ENCODE peak calls at places on chromosomes 11 and 22, in nine cellular contexts. One of them, this sample, is unnamed.

GRCh38 chr11:125592305-125593112 is at the start of gene STT3A:
- DNase-seq in cardiac muscle cell: peak; percentile 100
- DNase-seq in tibial nerve: peak; percentile 98
- DNase-seq in HL-60: peak; percentile 99
- DNase-seq in body of pancreas: peak; percentile 99
- DNase-seq in heart left ventricle: peak; percentile 100
- DNase-seq in SK-N-SH: peak; percentile 94
- DNase-seq in ovary: peak; percentile 99
- DNase-seq in mammary epithelial cell: peak; percentile 100
- DNase-seq in this sample: peak; percentile 100

GRCh38 chr22:49976439-49977175 is 16.0 kb downstream of the PIM3 start:
- DNase-seq in cardiac muscle cell: no peak
- DNase-seq in mammary epithelial cell: no peak
- DNase-seq in ovary: no peak
- DNase-seq in body of pancreas: no peak
- DNase-seq in HL-60: no peak
- DNase-seq in tibial nerve: no peak
- DNase-seq in heart left ventricle: no peak
- DNase-seq in SK-N-SH: peak; percentile 28
- DNase-seq in this sample: no peak

GRCh38 chr11:111719379-111719778 is 46.8 kb downstream of the PPP2R1B start:
- DNase-seq in body of pancreas: no peak
- DNase-seq in tibial nerve: no peak
- DNase-seq in cardiac muscle cell: no peak
- DNase-seq in ovary: no peak
- DNase-seq in mammary epithelial cell: peak; percentile 37
- DNase-seq in SK-N-SH: no peak
- DNase-seq in heart left ventricle: no peak
- DNase-seq in HL-60: no peak
- DNase-seq in this sample: no peak

GRCh38 chr11:95059031-95059430 is 7.7 kb upstream of the SRSF8 start:
- DNase-seq in body of pancreas: no peak
- DNase-seq in ovary: no peak
- DNase-seq in SK-N-SH: no peak
- DNase-seq in mammary epithelial cell: no peak
- DNase-seq in HL-60: no peak
- DNase-seq in cardiac muscle cell: no peak
- DNase-seq in heart left ventricle: no peak
- DNase-seq in tibial nerve: no peak
- DNase-seq in this sample: no peak

GRCh38 chr11:36492724-36493304 is 17.3 kb downstream of the TRAF6 start:
- DNase-seq in mammary epithelial cell: peak; percentile 26
- DNase-seq in cardiac muscle cell: peak; percentile 53
- DNase-seq in ovary: no peak
- DNase-seq in SK-N-SH: peak; percentile 46
- DNase-seq in HL-60: peak; percentile 38
- DNase-seq in heart left ventricle: no peak
- DNase-seq in tibial nerve: no peak
- DNase-seq in body of pancreas: no peak
- DNase-seq in this sample: no peak

GRCh38 chr11:48055292-48056132 is 75.2 kb downstream of the PTPRJ start:
- DNase-seq in ovary: no peak
- DNase-seq in SK-N-SH: no peak
- DNase-seq in cardiac muscle cell: no peak
- DNase-seq in mammary epithelial cell: peak; percentile 65
- DNase-seq in HL-60: no peak
- DNase-seq in heart left ventricle: no peak
- DNase-seq in tibial nerve: no peak
- DNase-seq in body of pancreas: no peak
- DNase-seq in this sample: no peak

GRCh38 chr11:8768625-8769333 is 86.2 kb downstream of the RPL27A start:
- DNase-seq in mammary epithelial cell: peak; percentile 66
- DNase-seq in ovary: no peak
- DNase-seq in SK-N-SH: no peak
- DNase-seq in HL-60: no peak
- DNase-seq in cardiac muscle cell: no peak
- DNase-seq in tibial nerve: no peak
- DNase-seq in heart left ventricle: peak; percentile 88
- DNase-seq in body of pancreas: peak; percentile 33
- DNase-seq in this sample: no peak

GRCh38 chr22:22702874-22703570 is 58.6 kb downstream of the GGTLC2 start:
- DNase-seq in tibial nerve: no peak
- DNase-seq in body of pancreas: no peak
- DNase-seq in mammary epithelial cell: no peak
- DNase-seq in cardiac muscle cell: no peak
- DNase-seq in heart left ventricle: no peak
- DNase-seq in SK-N-SH: no peak
- DNase-seq in ovary: no peak
- DNase-seq in HL-60: no peak
- DNase-seq in this sample: peak; percentile 56

GRCh38 chr11:117839936-117840813 is 15.6 kb upstream of the FXYD2 start:
- DNase-seq in cardiac muscle cell: no peak
- DNase-seq in heart left ventricle: peak; percentile 18
- DNase-seq in tibial nerve: no peak
- DNase-seq in SK-N-SH: no peak
- DNase-seq in mammary epithelial cell: no peak
- DNase-seq in body of pancreas: no peak
- DNase-seq in ovary: peak; percentile 10
- DNase-seq in HL-60: no peak
- DNase-seq in this sample: peak; percentile 62

GRCh38 chr11:117841582-117842031 is 17.1 kb upstream of the FXYD2 start:
- DNase-seq in tibial nerve: no peak
- DNase-seq in mammary epithelial cell: no peak
- DNase-seq in body of pancreas: no peak
- DNase-seq in cardiac muscle cell: no peak
- DNase-seq in SK-N-SH: no peak
- DNase-seq in ovary: no peak
- DNase-seq in heart left ventricle: peak; percentile 19
- DNase-seq in HL-60: no peak
- DNase-seq in this sample: peak; percentile 54

GRCh38 chr11:117840881-117841581 is 16.5 kb upstream of the FXYD2 start:
- DNase-seq in heart left ventricle: peak; percentile 7
- DNase-seq in mammary epithelial cell: no peak
- DNase-seq in HL-60: no peak
- DNase-seq in tibial nerve: no peak
- DNase-seq in ovary: no peak
- DNase-seq in SK-N-SH: no peak
- DNase-seq in body of pancreas: no peak
- DNase-seq in cardiac muscle cell: no peak
- DNase-seq in this sample: peak; percentile 62

GRCh38 chr11:117842131-117842941 is 17.8 kb upstream of the FXYD2 start:
- DNase-seq in SK-N-SH: no peak
- DNase-seq in tibial nerve: no peak
- DNase-seq in cardiac muscle cell: no peak
- DNase-seq in HL-60: peak; percentile 80
- DNase-seq in heart left ventricle: peak; percentile 31
- DNase-seq in body of pancreas: no peak
- DNase-seq in mammary epithelial cell: peak; percentile 27
- DNase-seq in ovary: peak; percentile 13
- DNase-seq in this sample: peak; percentile 72

DNA sequence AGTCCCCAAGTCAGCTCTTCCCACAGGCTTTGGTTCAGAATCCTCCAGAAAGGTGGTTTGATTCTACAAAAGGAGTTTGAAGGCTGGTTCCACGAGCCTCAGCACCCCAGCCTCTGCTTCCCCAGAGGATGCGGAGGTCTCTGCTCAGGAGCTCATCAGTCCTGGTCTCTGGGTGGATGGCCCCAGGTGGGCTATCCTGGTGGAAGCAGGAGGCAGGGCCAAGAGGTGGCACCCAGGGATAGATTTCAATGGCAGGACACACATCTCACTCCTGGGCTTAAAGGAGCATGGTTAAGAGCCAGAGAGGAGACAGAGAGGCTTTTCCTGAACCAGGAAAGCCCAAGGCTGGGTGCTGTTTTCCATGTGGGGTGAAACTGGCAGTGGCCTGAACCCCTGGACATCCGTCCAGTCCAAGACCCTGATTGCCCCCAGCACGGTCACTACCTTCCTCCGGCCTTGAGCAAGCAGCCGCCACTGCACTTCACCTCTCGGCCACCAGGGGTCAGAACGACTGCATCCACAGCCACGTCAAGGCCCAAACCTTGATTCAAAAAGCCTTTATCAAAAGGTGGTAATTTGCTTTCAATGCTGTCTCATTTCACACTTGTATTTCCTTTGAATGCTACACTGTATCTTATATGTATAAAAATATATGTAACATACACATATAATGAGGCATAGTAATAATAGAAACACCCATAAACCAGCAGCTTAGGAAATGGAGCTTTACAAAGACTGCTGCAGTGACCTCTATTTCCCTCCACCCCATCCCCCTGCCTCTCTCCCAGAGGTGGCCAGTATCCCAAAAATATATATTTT is 19.3 kb upstream of the FXYD2 start:
- DNase-seq in ovary: peak; percentile 90
- DNase-seq in SK-N-SH: peak; percentile 74
- DNase-seq in heart left ventricle: peak; percentile 77
- DNase-seq in mammary epithelial cell: peak; percentile 24
- DNase-seq in tibial nerve: peak; percentile 73
- DNase-seq in HL-60: no peak
- DNase-seq in cardiac muscle cell: peak; percentile 79
- DNase-seq in body of pancreas: peak; percentile 84
- DNase-seq in this sample: peak; percentile 79
- H3K27ac ChIP-seq in ovary: no peak overlapping the region
- H3K27ac ChIP-seq in SK-N-SH: no peak overlapping the region
- H3K27ac ChIP-seq in heart left ventricle: no peak overlapping the region
- H3K27ac ChIP-seq in mammary epithelial cell: no peak overlapping the region
- H3K27ac ChIP-seq in tibial nerve: no peak overlapping the region
- H3K27ac ChIP-seq in HL-60: no peak overlapping the region
- H3K27ac ChIP-seq in cardiac muscle cell: no peak overlapping the region
- H3K27ac ChIP-seq in body of pancreas: no peak overlapping the region
- H3K27ac ChIP-seq in this sample: no peak overlapping the region

GRCh38 chr11:116507016-116507415 is 265.8 kb downstream of the BUD13 start:
- DNase-seq in heart left ventricle: no peak
- DNase-seq in cardiac muscle cell: no peak
- DNase-seq in SK-N-SH: no peak
- DNase-seq in ovary: no peak
- DNase-seq in tibial nerve: no peak
- DNase-seq in body of pancreas: no peak
- DNase-seq in mammary epithelial cell: no peak
- DNase-seq in HL-60: no peak
- DNase-seq in this sample: peak; percentile 35

GRCh38 chr11:116510166-116510565 is 262.6 kb downstream of the BUD13 start:
- DNase-seq in SK-N-SH: no peak
- DNase-seq in cardiac muscle cell: no peak
- DNase-seq in mammary epithelial cell: no peak
- DNase-seq in body of pancreas: no peak
- DNase-seq in ovary: no peak
- DNase-seq in heart left ventricle: no peak
- DNase-seq in tibial nerve: no peak
- DNase-seq in HL-60: no peak
- DNase-seq in this sample: peak; percentile 67

GRCh38 chr11:116506446-116506845 is 266.3 kb downstream of the BUD13 start:
- DNase-seq in mammary epithelial cell: no peak
- DNase-seq in body of pancreas: no peak
- DNase-seq in heart left ventricle: no peak
- DNase-seq in HL-60: no peak
- DNase-seq in ovary: no peak
- DNase-seq in SK-N-SH: peak; percentile 82
- DNase-seq in cardiac muscle cell: no peak
- DNase-seq in tibial nerve: no peak
- DNase-seq in this sample: peak; percentile 60

GRCh38 chr11:116509566-116509965 is 263.2 kb downstream of the BUD13 start:
- DNase-seq in ovary: no peak
- DNase-seq in HL-60: no peak
- DNase-seq in body of pancreas: no peak
- DNase-seq in heart left ventricle: no peak
- DNase-seq in mammary epithelial cell: no peak
- DNase-seq in tibial nerve: no peak
- DNase-seq in SK-N-SH: no peak
- DNase-seq in cardiac muscle cell: no peak
- DNase-seq in this sample: peak; percentile 33

DNA sequence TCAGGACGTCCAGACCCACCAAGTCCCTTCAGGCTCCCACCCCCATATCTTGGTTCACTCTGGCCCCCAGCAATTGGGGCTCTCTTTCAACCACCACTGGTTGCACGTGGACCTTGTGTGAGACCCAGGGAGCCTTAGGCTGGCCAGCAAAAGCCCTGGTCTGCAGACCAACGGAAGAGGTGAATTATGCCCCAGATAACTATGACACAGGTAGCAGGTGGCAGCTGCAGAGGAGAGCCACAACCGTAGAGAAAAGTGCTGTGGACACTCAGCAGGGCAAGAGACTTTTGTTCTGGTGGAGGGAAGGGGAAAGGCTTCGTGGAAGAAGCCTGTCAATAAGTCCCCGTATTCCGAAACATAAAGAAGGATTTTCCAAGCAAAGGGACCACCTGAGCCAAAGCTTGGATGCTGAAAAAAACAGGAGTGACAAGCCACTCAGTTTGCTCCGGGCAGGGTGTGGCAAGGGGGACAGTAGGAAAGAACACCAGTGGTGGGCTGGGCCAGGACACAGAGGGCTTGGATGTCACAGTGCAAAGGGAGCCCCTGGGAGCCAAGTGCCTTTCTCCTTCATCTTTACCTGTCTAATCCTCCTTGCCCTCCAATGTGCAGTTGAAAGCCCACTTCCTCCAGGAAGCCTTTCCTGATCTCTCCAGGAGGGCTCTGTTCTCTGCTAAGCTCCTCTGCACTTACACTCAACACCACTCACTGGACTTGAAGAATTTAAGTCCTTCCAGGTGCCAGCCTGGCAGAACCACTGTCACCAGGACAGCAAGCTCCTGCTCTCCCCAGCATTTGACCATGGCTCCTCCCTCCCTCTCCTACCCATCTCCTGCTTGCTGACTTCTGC is 264.7 kb downstream of the BUD13 start:
- DNase-seq in HL-60: no peak
- DNase-seq in body of pancreas: no peak
- DNase-seq in mammary epithelial cell: no peak
- DNase-seq in heart left ventricle: no peak
- DNase-seq in ovary: no peak
- DNase-seq in cardiac muscle cell: no peak
- DNase-seq in tibial nerve: no peak
- DNase-seq in SK-N-SH: no peak
- DNase-seq in this sample: peak; percentile 28
- TF ChIP-seq CTCF in HL-60: no peak
- TF ChIP-seq CTCF in body of pancreas: no peak
- TF ChIP-seq CTCF in mammary epithelial cell: no peak
- TF ChIP-seq CTCF in heart left ventricle: no peak
- TF ChIP-seq CTCF in ovary: no peak
- TF ChIP-seq CTCF in cardiac muscle cell: no peak
- TF ChIP-seq CTCF in tibial nerve: no peak
- TF ChIP-seq CTCF in SK-N-SH: no peak
- TF ChIP-seq CTCF in this sample: no peak

DNA sequence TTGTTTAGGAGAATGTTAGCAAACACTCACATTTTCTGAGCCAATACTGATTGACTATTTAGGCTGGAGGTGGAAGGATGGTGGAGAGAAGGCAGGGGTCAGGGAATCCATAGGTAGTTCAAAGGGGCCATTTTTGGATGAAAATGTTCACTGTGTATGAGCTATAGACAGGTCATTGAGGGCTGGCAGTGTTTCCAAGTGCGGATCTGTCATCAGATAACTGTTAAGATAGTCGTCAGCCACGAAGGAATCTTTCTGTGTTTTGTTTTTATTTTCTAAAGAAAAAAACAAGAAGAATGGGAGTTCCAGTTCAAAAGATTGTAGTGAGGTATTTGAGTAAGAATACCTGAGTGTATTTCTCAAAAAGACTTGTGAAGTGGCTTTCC is 3.1 kb downstream of the KCNJ5 start:
- DNase-seq in cardiac muscle cell: no peak
- DNase-seq in mammary epithelial cell: no peak
- DNase-seq in HL-60: no peak
- DNase-seq in SK-N-SH: no peak
- DNase-seq in ovary: no peak
- DNase-seq in body of pancreas: no peak
- DNase-seq in heart left ventricle: no peak
- DNase-seq in tibial nerve: no peak
- DNase-seq in this sample: no peak
- H3K4me3 ChIP-seq in cardiac muscle cell: peak overlapping the region; percentile 76
- H3K4me3 ChIP-seq in mammary epithelial cell: no peak overlapping the region
- H3K4me3 ChIP-seq in HL-60: no peak overlapping the region
- H3K4me3 ChIP-seq in SK-N-SH: no peak overlapping the region
- H3K4me3 ChIP-seq in ovary: no peak overlapping the region
- H3K4me3 ChIP-seq in body of pancreas: no peak overlapping the region
- H3K4me3 ChIP-seq in heart left ventricle: no peak overlapping the region
- H3K4me3 ChIP-seq in tibial nerve: no peak overlapping the region
- H3K4me3 ChIP-seq in this sample: no peak overlapping the region

GRCh38 chr11:272195-272930 is 5.8 kb upstream of the NLRP6 start:
- DNase-seq in HL-60: no peak
- DNase-seq in SK-N-SH: no peak
- DNase-seq in tibial nerve: no peak
- DNase-seq in ovary: no peak
- DNase-seq in mammary epithelial cell: no peak
- DNase-seq in heart left ventricle: no peak
- DNase-seq in body of pancreas: no peak
- DNase-seq in cardiac muscle cell: no peak
- DNase-seq in this sample: no peak
- H3K27ac ChIP-seq in HL-60: no peak overlapping the region
- H3K27ac ChIP-seq in SK-N-SH: no peak overlapping the region
- H3K27ac ChIP-seq in tibial nerve: peak overlapping the region; percentile 87
- H3K27ac ChIP-seq in ovary: no peak overlapping the region
- H3K27ac ChIP-seq in mammary epithelial cell: no peak overlapping the region
- H3K27ac ChIP-seq in heart left ventricle: no peak overlapping the region
- H3K27ac ChIP-seq in body of pancreas: no peak overlapping the region
- H3K27ac ChIP-seq in cardiac muscle cell: no peak overlapping the region
- H3K27ac ChIP-seq in this sample: no peak overlapping the region